ENCODE peak calls at places on chromosomes 1 and 21, in eight cellular contexts. A, O, J, K, V, N, X and L are unnamed samples.

GRCh38 chr1:115337633-115338456 is at the start of gene NGF:
- DNase-seq in A (peak; percentile 71), O (no peak), J (peak; percentile 59), K (no peak), V (no peak), N (peak; percentile 32), X (peak; percentile 23), L (peak; percentile 33)

GRCh38 chr1:114314576-114314975 is 160.9 kb upstream of the SYT6 start:
- DNase-seq in A (no peak), O (no peak), J (no peak), K (no peak), V (no peak), N (no peak), X (no peak), L (no peak)

GRCh38 chr21:34890258-34890723 is 158.8 kb downstream of the RUNX1 start:
- DNase-seq in A (no peak), O (no peak), J (no peak), K (no peak), V (no peak), N (no peak), X (no peak), L (no peak)

GRCh38 chr1:9293512-9294439 is 1.1 kb downstream of the SPSB1 start:
- DNase-seq in A (no peak), O (no peak), J (peak; percentile 53), K (no peak), V (peak; percentile 55), N (no peak), X (no peak), L (peak; percentile 37)

GRCh38 chr1:11736746-11737639 is 1.1 kb downstream of the AGTRAP start:
- DNase-seq in A (peak; percentile 49), O (peak; percentile 9), J (peak; percentile 31), K (peak; percentile 43), V (peak; percentile 47), N (no peak), X (peak; percentile 77), L (peak; percentile 75)

GRCh38 chr1:84598418-84598817 is 24.2 kb upstream of the CTBS start:
- DNase-seq in A (no peak), O (no peak), J (no peak), K (no peak), V (no peak), N (no peak), X (no peak), L (no peak)

GRCh38 chr1:245177071-245177900 is 22.5 kb downstream of the KIF26B start:
- DNase-seq in A (no peak), O (peak; percentile 68), J (no peak), K (no peak), V (no peak), N (no peak), X (peak; percentile 56), L (no peak)

GRCh38 chr1:2193514-2194251 is 889 bp downstream of the FAAP20 start:
- DNase-seq in A (no peak), O (no peak), J (no peak), K (no peak), V (no peak), N (no peak), X (no peak), L (no peak)

GRCh38 chr1:62070384-62071011 is 124.2 kb upstream of the L1TD1 start:
- DNase-seq in A (no peak), O (peak; percentile 14), J (peak; percentile 9), K (no peak), V (no peak), N (no peak), X (no peak), L (peak; percentile 9)

GRCh38 chr1:6065093-6065878 is 19.6 kb downstream of the KCNAB2 start:
- DNase-seq in A (peak; percentile 60), O (no peak), J (no peak), K (no peak), V (no peak), N (no peak), X (no peak), L (peak; percentile 77)

GRCh38 chr1:165533254-165533653 is 10.5 kb upstream of the LRRC52 start:
- DNase-seq in A (no peak), O (no peak), J (no peak), K (no peak), V (no peak), N (no peak), X (no peak), L (no peak)

GRCh38 chr1:230633469-230633868 is 8.8 kb upstream of the COG2 start:
- DNase-seq in A (no peak), O (no peak), J (no peak), K (no peak), V (no peak), N (no peak), X (no peak), L (no peak)

GRCh38 chr1:41540886-41541591 is 56.6 kb upstream of the EDN2 start:
- DNase-seq in A (no peak), O (no peak), J (no peak), K (no peak), V (no peak), N (no peak), X (peak; percentile 67), L (no peak)

GRCh38 chr1:185551008-185551407 is 183.2 kb upstream of the HMCN1 start:
- DNase-seq in A (peak; percentile 39), O (no peak), J (no peak), K (no peak), V (no peak), N (no peak), X (no peak), L (peak; percentile 75)

GRCh38 chr1:99279525-99279924 is 15.2 kb downstream of the PLPPR4 start:
- DNase-seq in A (no peak), O (no peak), J (peak; percentile 1), K (no peak), V (no peak), N (no peak), X (no peak), L (no peak)

GRCh38 chr1:95742591-95743089 is 508.6 kb downstream of the RWDD3 start:
- DNase-seq in A (peak; percentile 42), O (peak; percentile 71), J (no peak), K (no peak), V (no peak), N (no peak), X (peak; percentile 78), L (no peak)

GRCh38 chr1:22420456-22421053 is 31.1 kb upstream of the ZBTB40 start:
- DNase-seq in A (peak; percentile 87), O (peak; percentile 75), J (peak; percentile 82), K (peak; percentile 40), V (peak; percentile 81), N (peak; percentile 51), X (peak; percentile 74), L (peak; percentile 83)

GRCh38 chr1:226655251-226656163 is 83.6 kb downstream of the ITPKB start:
- DNase-seq in A (peak; percentile 34), O (no peak), J (no peak), K (no peak), V (no peak), N (no peak), X (peak; percentile 47), L (no peak)

GRCh38 chr1:39933956-39934941 is 20.7 kb upstream of the MFSD2A start:
- DNase-seq in A (peak; percentile 79), O (peak; percentile 58), J (no peak), K (peak; percentile 37), V (peak; percentile 88), N (peak; percentile 75), X (peak; percentile 94), L (peak; percentile 97)

GRCh38 chr1:1024421-1025415 is 4.8 kb downstream of the AGRN start:
- DNase-seq in A (no peak), O (peak; percentile 89), J (peak; percentile 48), K (no peak), V (no peak), N (no peak), X (peak; percentile 50), L (peak; percentile 60)